ENCODE peak calls at places on chromosomes 7 and 10, in nine cellular contexts. X, N, Z, M, W, D, P, L and A are unnamed samples.

GRCh38 chr7:82362129-82362528 is 81.4 kb downstream of the CACNA2D1 start:
- DNase-seq in W (no peak), D (no peak), Z (no peak), M (peak; percentile 2), L (no peak), N (no peak), P (no peak), X (no peak), A (no peak)

GRCh38 chr10:110411047-110411410 is 86.7 kb upstream of the DUSP5 start:
- DNase-seq in Z (peak; percentile 52), N (no peak), D (no peak), P (no peak), M (peak; percentile 50), X (no peak), W (no peak), L (no peak), A (no peak)

GRCh38 chr7:129089521-129090212 is 34.8 kb upstream of the TNPO3 start:
- DNase-seq in Z (no peak), M (no peak), N (no peak), X (no peak), P (no peak), W (no peak), D (no peak), L (no peak), A (no peak)

GRCh38 chr10:100723769-100724530 is 21.4 kb upstream of the PAX2 start:
- DNase-seq in M (no peak), Z (no peak), X (no peak), P (no peak), L (no peak), N (no peak), W (no peak), D (no peak), A (no peak)

GRCh38 chr10:99457808-99458207 is 27.4 kb upstream of the GOT1 start:
- DNase-seq in Z (no peak), W (no peak), L (no peak), P (no peak), M (no peak), D (no peak), X (no peak), N (no peak), A (no peak)

GRCh38 chr7:51366930-51367613 is 50.5 kb upstream of the COBL start:
- DNase-seq in N (no peak), Z (peak; percentile 86), D (peak; percentile 2), X (peak; percentile 59), P (peak; percentile 14), M (peak; percentile 52), W (no peak), L (peak; percentile 17), A (no peak)

GRCh38 chr10:68105820-68106219 is 3.5 kb upstream of the MYPN start:
- DNase-seq in N (no peak), W (no peak), P (no peak), D (no peak), Z (no peak), X (peak; percentile 29), M (peak; percentile 37), L (no peak), A (no peak)

GRCh38 chr10:69418052-69418752 is 1.5 kb upstream of the TACR2 start:
- DNase-seq in W (no peak), N (no peak), D (no peak), Z (no peak), X (no peak), M (no peak), P (no peak), L (no peak), A (no peak)

GRCh38 chr10:69375307-69376151 is 41.2 kb downstream of the TACR2 start:
- DNase-seq in M (no peak), X (no peak), D (peak; percentile 37), W (no peak), Z (peak; percentile 99), L (no peak), P (no peak), N (no peak), A (no peak)

GRCh38 chr7:67566101-67566500 is 569.5 kb downstream of the TYW1 start:
- DNase-seq in L (no peak), N (no peak), M (no peak), D (no peak), Z (peak; percentile 92), P (no peak), X (no peak), W (no peak), A (no peak)

GRCh38 chr7:35736725-35737124 is 41.8 kb upstream of the HERPUD2 start:
- DNase-seq in W (no peak), P (peak; percentile 86), M (no peak), X (no peak), N (no peak), D (no peak), Z (no peak), L (no peak), A (no peak)

GRCh38 chr10:14926061-14926470 is 27.8 kb downstream of the DCLRE1C start:
- DNase-seq in Z (no peak), P (peak; percentile 66), M (no peak), D (no peak), X (no peak), W (no peak), N (no peak), L (no peak), A (no peak)

GRCh38 chr10:104434601-104435000 is 81.0 kb downstream of the CFAP58 start:
- DNase-seq in M (no peak), X (no peak), D (no peak), Z (no peak), N (no peak), W (no peak), P (no peak), L (no peak), A (no peak)

GRCh38 chr10:133444342-133445267 is 9.1 kb upstream of the SCART1 start:
- DNase-seq in D (no peak), M (no peak), X (no peak), Z (no peak), W (no peak), N (no peak), P (no peak), L (no peak), A (no peak)